ENCODE peak calls at places on chromosomes 1 and 21, in ten cellular contexts. One of them, this sample, is unnamed.

GRCh38 chr1:228379165-228379460 is 27.5 kb downstream of the TRIM11 start:
- DNase-seq in PC-3: no peak
- DNase-seq in colonic mucosa: peak
- DNase-seq in heart left ventricle: no peak
- DNase-seq in endodermal cell: peak
- DNase-seq in SK-N-SH: no peak
- DNase-seq in IMR-90: no peak
- DNase-seq in spleen: no peak
- DNase-seq in uterus: no peak
- DNase-seq in kidney: no peak
- DNase-seq in this sample: peak

GRCh38 chr1:220905650-220906560 is 26.7 kb downstream of the HLX start:
- DNase-seq in PC-3: peak
- DNase-seq in colonic mucosa: no peak
- DNase-seq in heart left ventricle: no peak
- DNase-seq in endodermal cell: no peak
- DNase-seq in SK-N-SH: no peak
- DNase-seq in IMR-90: no peak
- DNase-seq in spleen: no peak
- DNase-seq in uterus: no peak
- DNase-seq in kidney: no peak
- DNase-seq in this sample: no peak

GRCh38 chr1:208036177-208036808 is 125.4 kb upstream of the CD34 start:
- DNase-seq in PC-3: peak
- DNase-seq in colonic mucosa: no peak
- DNase-seq in heart left ventricle: no peak
- DNase-seq in endodermal cell: peak
- DNase-seq in SK-N-SH: peak
- DNase-seq in IMR-90: peak
- DNase-seq in spleen: no peak
- DNase-seq in uterus: no peak
- DNase-seq in kidney: no peak
- DNase-seq in this sample: no peak

GRCh38 chr1:111789666-111790316 is 34.1 kb downstream of the DDX20 start:
- DNase-seq in PC-3: no peak
- DNase-seq in colonic mucosa: no peak
- DNase-seq in heart left ventricle: no peak
- DNase-seq in endodermal cell: no peak
- DNase-seq in SK-N-SH: no peak
- DNase-seq in IMR-90: no peak
- DNase-seq in spleen: no peak
- DNase-seq in uterus: no peak
- DNase-seq in kidney: no peak
- DNase-seq in this sample: no peak

GRCh38 chr1:44775930-44776748 is 799 bp downstream of the RPS8 start:
- DNase-seq in PC-3: peak
- DNase-seq in colonic mucosa: peak
- DNase-seq in heart left ventricle: no peak
- DNase-seq in endodermal cell: no peak
- DNase-seq in SK-N-SH: no peak
- DNase-seq in IMR-90: no peak
- DNase-seq in spleen: peak
- DNase-seq in uterus: peak
- DNase-seq in kidney: peak
- DNase-seq in this sample: no peak

GRCh38 chr1:147849097-147849873 is 53.3 kb upstream of the GJA8 start:
- DNase-seq in PC-3: peak
- DNase-seq in colonic mucosa: no peak
- DNase-seq in heart left ventricle: no peak
- DNase-seq in endodermal cell: no peak
- DNase-seq in SK-N-SH: no peak
- DNase-seq in IMR-90: peak
- DNase-seq in spleen: no peak
- DNase-seq in uterus: no peak
- DNase-seq in kidney: no peak
- DNase-seq in this sample: no peak

GRCh38 chr1:211947396-211948295 is 87.7 kb downstream of the INTS7 start:
- DNase-seq in PC-3: no peak
- DNase-seq in colonic mucosa: no peak
- DNase-seq in heart left ventricle: no peak
- DNase-seq in endodermal cell: peak
- DNase-seq in SK-N-SH: no peak
- DNase-seq in IMR-90: no peak
- DNase-seq in spleen: no peak
- DNase-seq in uterus: no peak
- DNase-seq in kidney: no peak
- DNase-seq in this sample: no peak

GRCh38 chr1:191929383-191929782 is 228.9 kb upstream of the RGS18 start:
- DNase-seq in PC-3: no peak
- DNase-seq in colonic mucosa: no peak
- DNase-seq in heart left ventricle: no peak
- DNase-seq in endodermal cell: peak
- DNase-seq in SK-N-SH: no peak
- DNase-seq in IMR-90: no peak
- DNase-seq in spleen: no peak
- DNase-seq in uterus: no peak
- DNase-seq in kidney: no peak
- DNase-seq in this sample: no peak

GRCh38 chr1:206923961-206924548 is 2.3 kb upstream of the FCMR start:
- DNase-seq in PC-3: no peak
- DNase-seq in colonic mucosa: no peak
- DNase-seq in heart left ventricle: no peak
- DNase-seq in endodermal cell: no peak
- DNase-seq in SK-N-SH: no peak
- DNase-seq in IMR-90: no peak
- DNase-seq in spleen: no peak
- DNase-seq in uterus: no peak
- DNase-seq in kidney: peak
- DNase-seq in this sample: no peak

GRCh38 chr1:197284325-197284724 is 16.3 kb downstream of the CRB1 start:
- DNase-seq in PC-3: peak
- DNase-seq in colonic mucosa: no peak
- DNase-seq in heart left ventricle: no peak
- DNase-seq in endodermal cell: no peak
- DNase-seq in SK-N-SH: no peak
- DNase-seq in IMR-90: no peak
- DNase-seq in spleen: no peak
- DNase-seq in uterus: no peak
- DNase-seq in kidney: no peak
- DNase-seq in this sample: no peak

GRCh38 chr1:211643324-211644212 is 31.9 kb downstream of the NEK2 start:
- DNase-seq in PC-3: peak
- DNase-seq in colonic mucosa: peak
- DNase-seq in heart left ventricle: no peak
- DNase-seq in endodermal cell: peak
- DNase-seq in SK-N-SH: peak
- DNase-seq in IMR-90: no peak
- DNase-seq in spleen: no peak
- DNase-seq in uterus: no peak
- DNase-seq in kidney: peak
- DNase-seq in this sample: no peak

GRCh38 chr1:160124709-160125478 is 9.3 kb downstream of the ATP1A2 start:
- DNase-seq in PC-3: peak
- DNase-seq in colonic mucosa: no peak
- DNase-seq in heart left ventricle: no peak
- DNase-seq in endodermal cell: peak
- DNase-seq in SK-N-SH: no peak
- DNase-seq in IMR-90: peak
- DNase-seq in spleen: no peak
- DNase-seq in uterus: no peak
- DNase-seq in kidney: peak
- DNase-seq in this sample: no peak

GRCh38 chr1:229412056-229412455 is 21.8 kb downstream of the ACTA1 start:
- DNase-seq in PC-3: no peak
- DNase-seq in colonic mucosa: no peak
- DNase-seq in heart left ventricle: no peak
- DNase-seq in endodermal cell: peak
- DNase-seq in SK-N-SH: no peak
- DNase-seq in IMR-90: no peak
- DNase-seq in spleen: no peak
- DNase-seq in uterus: no peak
- DNase-seq in kidney: no peak
- DNase-seq in this sample: no peak

GRCh38 chr21:35222541-35222941 is 173.4 kb upstream of the RUNX1 start:
- DNase-seq in PC-3: peak
- DNase-seq in colonic mucosa: no peak
- DNase-seq in heart left ventricle: no peak
- DNase-seq in endodermal cell: no peak
- DNase-seq in SK-N-SH: no peak
- DNase-seq in IMR-90: no peak
- DNase-seq in spleen: no peak
- DNase-seq in uterus: no peak
- DNase-seq in kidney: no peak
- DNase-seq in this sample: no peak

GRCh38 chr1:22252902-22253790 is 110.2 kb upstream of the WNT4 start:
- DNase-seq in PC-3: no peak
- DNase-seq in colonic mucosa: no peak
- DNase-seq in heart left ventricle: no peak
- DNase-seq in endodermal cell: no peak
- DNase-seq in SK-N-SH: no peak
- DNase-seq in IMR-90: no peak
- DNase-seq in spleen: no peak
- DNase-seq in uterus: no peak
- DNase-seq in kidney: no peak
- DNase-seq in this sample: no peak
- TF ChIP-seq CTCF in PC-3: no peak
- TF ChIP-seq CTCF in colonic mucosa: no peak
- TF ChIP-seq CTCF in heart left ventricle: no peak
- TF ChIP-seq CTCF in endodermal cell: no peak
- TF ChIP-seq CTCF in SK-N-SH: no peak
- TF ChIP-seq CTCF in IMR-90: no peak
- TF ChIP-seq CTCF in spleen: no peak
- TF ChIP-seq CTCF in uterus: no peak
- TF ChIP-seq CTCF in kidney: no peak
- TF ChIP-seq CTCF in this sample: no peak

DNA sequence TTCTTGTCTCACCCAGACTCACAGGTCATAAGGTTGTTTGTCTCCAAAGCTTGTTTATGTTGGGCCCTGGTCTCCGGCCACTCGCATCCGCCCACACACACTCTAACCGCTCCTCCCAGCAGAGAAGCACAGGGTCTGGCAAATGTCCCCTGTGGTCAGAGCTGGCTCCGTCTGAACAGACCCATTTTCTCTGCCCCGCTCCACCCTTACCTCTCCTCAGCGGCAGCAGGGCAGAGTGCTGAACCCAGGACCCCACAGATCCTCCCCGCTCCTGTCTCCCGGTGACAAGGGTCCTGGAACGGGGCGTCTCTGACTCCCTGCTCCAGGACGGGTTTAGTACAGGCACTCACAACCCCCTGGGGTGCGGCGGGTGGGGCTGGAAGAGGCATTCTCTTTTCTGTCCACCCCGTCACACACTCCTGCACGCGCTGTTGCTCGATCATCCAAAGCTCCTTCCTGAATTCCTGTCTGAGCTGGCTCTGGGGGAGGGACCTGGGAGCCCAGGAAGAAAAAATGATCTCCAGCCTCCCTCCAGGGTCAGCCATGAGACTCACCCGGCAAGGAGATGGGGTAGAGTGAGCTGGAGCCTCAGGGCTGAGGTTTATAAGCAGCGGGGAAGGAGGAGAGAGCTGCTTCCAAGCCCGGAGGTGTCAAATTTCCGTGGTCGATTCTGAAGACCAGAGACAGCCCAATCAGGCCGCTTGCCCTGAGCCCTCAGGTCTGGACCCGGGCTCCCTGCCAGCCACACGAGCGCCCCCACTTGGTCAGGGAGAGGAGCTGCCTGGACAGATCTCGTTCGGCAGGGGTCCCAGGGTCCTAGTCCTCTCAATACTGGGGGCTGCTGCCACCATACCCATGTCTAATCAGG is at the start of gene S100A13:
- DNase-seq in PC-3: peak
- DNase-seq in colonic mucosa: peak
- DNase-seq in heart left ventricle: peak
- DNase-seq in endodermal cell: peak
- DNase-seq in SK-N-SH: no peak
- DNase-seq in IMR-90: peak
- DNase-seq in spleen: peak
- DNase-seq in uterus: peak
- DNase-seq in kidney: peak
- DNase-seq in this sample: peak
- H3K4me3 ChIP-seq in PC-3: peak
- H3K4me3 ChIP-seq in colonic mucosa: peak
- H3K4me3 ChIP-seq in heart left ventricle: peak
- H3K4me3 ChIP-seq in endodermal cell: peak
- H3K4me3 ChIP-seq in SK-N-SH: peak
- H3K4me3 ChIP-seq in IMR-90: peak
- H3K4me3 ChIP-seq in spleen: peak
- H3K4me3 ChIP-seq in uterus: peak
- H3K4me3 ChIP-seq in kidney: peak
- H3K4me3 ChIP-seq in this sample: peak

DNA sequence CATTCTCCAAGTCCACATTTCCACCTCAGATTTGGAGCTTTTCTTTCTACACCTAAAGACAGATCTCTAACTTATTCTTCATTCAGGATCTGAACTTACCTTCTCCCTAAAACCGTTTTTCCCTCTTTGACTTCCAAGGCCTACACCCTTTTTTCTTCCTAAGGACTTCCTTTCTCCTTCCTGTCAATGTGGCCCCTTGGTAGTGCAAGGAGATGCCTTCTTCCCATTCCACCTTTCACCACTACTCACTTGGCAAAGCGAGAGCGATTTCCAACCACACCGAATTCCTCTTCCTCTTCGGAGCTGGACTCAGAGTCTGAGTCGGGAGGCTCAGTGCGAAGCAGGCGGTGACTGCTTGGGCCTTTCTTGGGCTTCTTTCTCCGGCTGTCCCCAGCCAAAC is 1.3 kb downstream of the EFCAB14 start:
- DNase-seq in PC-3: no peak
- DNase-seq in colonic mucosa: no peak
- DNase-seq in heart left ventricle: no peak
- DNase-seq in endodermal cell: no peak
- DNase-seq in SK-N-SH: no peak
- DNase-seq in IMR-90: no peak
- DNase-seq in spleen: no peak
- DNase-seq in uterus: no peak
- DNase-seq in kidney: no peak
- DNase-seq in this sample: no peak
- H3K27ac ChIP-seq in PC-3: no peak
- H3K27ac ChIP-seq in colonic mucosa: no peak
- H3K27ac ChIP-seq in heart left ventricle: no peak
- H3K27ac ChIP-seq in endodermal cell: no peak
- H3K27ac ChIP-seq in SK-N-SH: no peak
- H3K27ac ChIP-seq in IMR-90: no peak
- H3K27ac ChIP-seq in spleen: no peak
- H3K27ac ChIP-seq in uterus: no peak
- H3K27ac ChIP-seq in kidney: no peak
- H3K27ac ChIP-seq in this sample: no peak

DNA sequence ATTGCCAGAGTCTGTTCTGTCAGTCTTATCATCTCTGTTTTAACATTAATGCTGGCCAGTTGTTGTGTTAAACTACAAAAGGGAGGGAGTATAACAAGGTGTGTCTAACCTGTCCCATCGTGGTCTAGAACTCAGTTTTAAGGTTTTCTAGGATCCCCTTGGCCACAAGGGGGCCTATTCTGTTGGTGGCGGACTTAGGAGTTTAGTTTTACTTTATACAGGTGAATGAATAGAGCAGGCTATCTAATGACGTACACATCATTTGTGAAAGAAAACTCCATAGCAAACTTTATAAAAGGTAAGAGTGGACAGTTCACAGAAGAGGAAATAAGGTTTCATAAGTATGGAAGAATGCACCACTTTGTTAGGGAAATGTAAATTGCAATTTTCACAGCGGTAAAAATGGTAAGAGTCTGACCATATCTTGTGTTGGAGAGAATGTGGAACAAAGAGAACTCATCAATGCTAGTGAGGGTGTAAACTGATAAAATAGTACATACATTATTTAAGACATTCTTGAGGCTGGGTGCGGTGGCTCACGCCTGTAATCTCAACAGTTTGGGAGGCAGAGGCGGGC is 2.5 kb upstream of the ATF6 start:
- DNase-seq in PC-3: peak
- DNase-seq in colonic mucosa: peak
- DNase-seq in heart left ventricle: no peak
- DNase-seq in endodermal cell: peak
- DNase-seq in SK-N-SH: peak
- DNase-seq in IMR-90: no peak
- DNase-seq in spleen: no peak
- DNase-seq in uterus: no peak
- DNase-seq in kidney: no peak
- DNase-seq in this sample: no peak
- TF ChIP-seq CTCF in PC-3: peak
- TF ChIP-seq CTCF in colonic mucosa: peak
- TF ChIP-seq CTCF in heart left ventricle: peak
- TF ChIP-seq CTCF in endodermal cell: peak
- TF ChIP-seq CTCF in SK-N-SH: peak
- TF ChIP-seq CTCF in IMR-90: peak
- TF ChIP-seq CTCF in spleen: peak
- TF ChIP-seq CTCF in uterus: no peak
- TF ChIP-seq CTCF in kidney: peak
- TF ChIP-seq CTCF in this sample: peak